ENCODE peak calls at places on chromosome 4, in four cellular contexts. C, A, I and R are unnamed samples.

GRCh38 chr4:159281781-159282180 is 178.9 kb downstream of the RAPGEF2 start:
- DNase-seq in C (no peak), A (no peak), I (no peak), R (no peak)

GRCh38 chr4:87251104-87251503 is 30.7 kb upstream of the KLHL8 start:
- DNase-seq in I (no peak), A (no peak), C (no peak), R (no peak)

GRCh38 chr4:102285831-102286230 is 59.5 kb downstream of the SLC39A8 start:
- DNase-seq in I (no peak), A (no peak), C (no peak), R (no peak)

GRCh38 chr4:176313596-176314341 is 6.0 kb upstream of the SPCS3 start:
- DNase-seq in C (no peak), I (no peak), A (no peak), R (no peak)

GRCh38 chr4:40526741-40527140 is 102.9 kb downstream of the RBM47 start:
- DNase-seq in I (no peak), A (no peak), C (no peak), R (no peak)

GRCh38 chr4:22389240-22389871 is 126.5 kb downstream of the ADGRA3 start:
- DNase-seq in C (peak), I (peak), A (peak), R (peak)

GRCh38 chr4:72860766-72861165 is 208.8 kb downstream of the COX18 start:
- DNase-seq in I (no peak), C (no peak), A (no peak), R (no peak)

GRCh38 chr4:13559414-13559813 is 15.1 kb upstream of the NKX3-2 start:
- DNase-seq in I (no peak), C (peak), A (no peak), R (no peak)

GRCh38 chr4:6019316-6020263 is 1.4 kb upstream of the C4orf50 start:
- DNase-seq in I (peak), C (peak), A (peak), R (peak)

GRCh38 chr4:184590196-184590595 is 59.1 kb downstream of the CASP3 start:
- DNase-seq in I (no peak), C (no peak), A (no peak), R (no peak)

GRCh38 chr4:153532227-153532626 is 66.1 kb downstream of the TMEM131L start:
- DNase-seq in C (no peak), I (no peak), A (no peak), R (no peak)

GRCh38 chr4:73620115-73620792 is at the start of gene RASSF6:
- DNase-seq in A (peak), C (no peak), I (peak), R (no peak)

GRCh38 chr4:99979872-99980271 is 29.8 kb upstream of the H2AZ1 start:
- DNase-seq in I (no peak), C (no peak), A (no peak), R (no peak)

GRCh38 chr4:97747945-97748344 is 395.3 kb downstream of the STPG2 start:
- DNase-seq in C (no peak), I (no peak), A (no peak), R (no peak)

GRCh38 chr4:174210952-174211490 is 72.4 kb downstream of the FBXO8 start:
- DNase-seq in C (no peak), A (no peak), I (no peak), R (no peak)

GRCh38 chr4:169345207-169345788 is 74.5 kb upstream of the SH3RF1 start:
- DNase-seq in C (peak), A (no peak), I (no peak), R (no peak)

GRCh38 chr4:150457802-150458201 is 124.1 kb upstream of the MAB21L2 start:
- DNase-seq in A (no peak), I (no peak), C (no peak), R (no peak)

GRCh38 chr4:3342182-3342854 is 49.5 kb downstream of the RGS12 start:
- DNase-seq in A (no peak), C (no peak), I (peak), R (no peak)

GRCh38 chr4:185357220-185357619 is 38.5 kb downstream of the LRP2BP start:
- DNase-seq in C (no peak), I (peak), A (no peak), R (no peak)

GRCh38 chr4:160498211-160498610 is 1395.3 kb downstream of the RAPGEF2 start:
- DNase-seq in C (no peak), A (no peak), I (no peak), R (no peak)

GRCh38 chr4:81510643-81511189 is 39.0 kb upstream of the RASGEF1B start:
- DNase-seq in A (no peak), I (no peak), C (no peak), R (no peak)

GRCh38 chr4:128682942-128683666 is 126.4 kb upstream of the JADE1 start:
- DNase-seq in I (no peak), C (no peak), A (no peak), R (no peak)